ENCODE peak calls at places on chromosomes 16 and 17, in seven cellular contexts. P, K, Q, J, E, S and W are unnamed samples.

GRCh38 chr17:45149669-45150603 is 1.7 kb downstream of the HEXIM1 start:
- DNase-seq in P (no peak), J (no peak), Q (peak; percentile 59), E (no peak), S (peak; percentile 62), K (peak; percentile 63), W (peak; percentile 51)

GRCh38 chr16:4323071-4323844 is 7.4 kb downstream of the GLIS2 start:
- DNase-seq in Q (no peak), J (no peak), K (peak; percentile 73), S (no peak), P (no peak), E (no peak), W (no peak)

GRCh38 chr17:79484600-79485398 is 126.1 kb downstream of the RBFOX3 start:
- DNase-seq in J (no peak), K (no peak), Q (no peak), P (no peak), E (no peak), S (no peak), W (no peak)

GRCh38 chr17:4631836-4632582 is 9.5 kb downstream of the ALOX15 start:
- DNase-seq in Q (no peak), K (peak; percentile 77), P (no peak), J (no peak), E (no peak), S (no peak), W (no peak)

GRCh38 chr17:79633154-79633553 is 22.3 kb upstream of the RBFOX3 start:
- DNase-seq in E (no peak), K (peak; percentile 30), J (no peak), Q (no peak), P (no peak), S (no peak), W (no peak)

GRCh38 chr16:25135239-25135878 is 23.8 kb downstream of the LCMT1 start:
- DNase-seq in Q (peak; percentile 65), J (peak; percentile 14), E (peak; percentile 90), S (no peak), K (no peak), P (no peak), W (peak; percentile 52)

GRCh38 chr17:49028271-49028670 is 31.1 kb downstream of the IGF2BP1 start:
- DNase-seq in E (no peak), S (no peak), K (no peak), P (no peak), Q (no peak), J (no peak), W (no peak)

GRCh38 chr16:22373662-22374310 is 633 bp downstream of the CDR2 start:
- DNase-seq in J (peak; percentile 47), S (no peak), P (peak; percentile 15), E (no peak), K (peak; percentile 55), Q (peak; percentile 40), W (no peak)

GRCh38 chr16:2473425-2473926 is 1.5 kb upstream of the TBC1D24 start:
- DNase-seq in E (no peak), K (peak; percentile 87), P (no peak), J (no peak), Q (no peak), S (no peak), W (no peak)

GRCh38 chr16:2514333-2515179 is 804 bp downstream of the ATP6V0C start:
- DNase-seq in P (no peak), E (no peak), S (no peak), Q (no peak), K (peak; percentile 86), J (no peak), W (no peak)

GRCh38 chr16:83771306-83771942 is 36.4 kb upstream of the HSBP1 start:
- DNase-seq in E (peak; percentile 67), K (no peak), S (no peak), P (no peak), J (no peak), Q (no peak), W (no peak)